ENCODE peak calls at places on chromosomes 5 and 9, in seven cellular contexts. One of them, this sample, is unnamed.

GRCh38 chr9:91817106-91817492 is 132.9 kb downstream of the ROR2 start:
- DNase-seq in H1: no peak
- DNase-seq in neuronal stem cell: no peak
- DNase-seq in mesenchymal stem cell: no peak
- DNase-seq in trophoblast cell: no peak
- DNase-seq in H9: no peak
- DNase-seq in mesendoderm: no peak
- DNase-seq in this sample: no peak

GRCh38 chr5:73265641-73266040 is 92.6 kb downstream of the TMEM174 start:
- DNase-seq in H9: no peak
- DNase-seq in mesendoderm: no peak
- DNase-seq in mesenchymal stem cell: no peak
- DNase-seq in trophoblast cell: peak
- DNase-seq in H1: no peak
- DNase-seq in neuronal stem cell: no peak
- DNase-seq in this sample: no peak

GRCh38 chr5:142475102-142475501 is 150.3 kb upstream of the SPRY4 start:
- DNase-seq in trophoblast cell: peak
- DNase-seq in H1: peak
- DNase-seq in mesendoderm: peak
- DNase-seq in neuronal stem cell: no peak
- DNase-seq in mesenchymal stem cell: no peak
- DNase-seq in H9: peak
- DNase-seq in this sample: no peak

GRCh38 chr9:137397675-137398423 is 25.1 kb downstream of the EXD3 start:
- DNase-seq in H9: no peak
- DNase-seq in trophoblast cell: no peak
- DNase-seq in mesendoderm: no peak
- DNase-seq in neuronal stem cell: no peak
- DNase-seq in H1: no peak
- DNase-seq in mesenchymal stem cell: no peak
- DNase-seq in this sample: no peak

GRCh38 chr9:76594764-76595410 is 135.9 kb downstream of the GCNT1 start:
- DNase-seq in mesenchymal stem cell: no peak
- DNase-seq in mesendoderm: peak
- DNase-seq in H1: peak
- DNase-seq in trophoblast cell: no peak
- DNase-seq in neuronal stem cell: no peak
- DNase-seq in H9: peak
- DNase-seq in this sample: no peak

GRCh38 chr9:20989923-20990341 is 41.5 kb downstream of the HACD4 start:
- DNase-seq in trophoblast cell: no peak
- DNase-seq in mesendoderm: no peak
- DNase-seq in H9: no peak
- DNase-seq in H1: no peak
- DNase-seq in neuronal stem cell: no peak
- DNase-seq in mesenchymal stem cell: no peak
- DNase-seq in this sample: no peak

GRCh38 chr5:135141303-135142268 is 107.6 kb upstream of the PITX1 start:
- DNase-seq in mesenchymal stem cell: peak
- DNase-seq in H9: no peak
- DNase-seq in neuronal stem cell: no peak
- DNase-seq in mesendoderm: no peak
- DNase-seq in H1: no peak
- DNase-seq in trophoblast cell: no peak
- DNase-seq in this sample: peak

GRCh38 chr9:107397076-107398049 is 92.2 kb downstream of the KLF4 start:
- DNase-seq in trophoblast cell: no peak
- DNase-seq in mesendoderm: no peak
- DNase-seq in H1: no peak
- DNase-seq in H9: no peak
- DNase-seq in neuronal stem cell: no peak
- DNase-seq in mesenchymal stem cell: no peak
- DNase-seq in this sample: peak

GRCh38 chr5:88826959-88827585 is 55.9 kb downstream of the MEF2C start:
- DNase-seq in neuronal stem cell: no peak
- DNase-seq in mesenchymal stem cell: peak
- DNase-seq in trophoblast cell: no peak
- DNase-seq in H9: peak
- DNase-seq in H1: no peak
- DNase-seq in mesendoderm: peak
- DNase-seq in this sample: peak

GRCh38 chr5:104081232-104081631 is 518.6 kb upstream of the NUDT12 start:
- DNase-seq in H1: no peak
- DNase-seq in H9: no peak
- DNase-seq in mesendoderm: no peak
- DNase-seq in mesenchymal stem cell: no peak
- DNase-seq in neuronal stem cell: no peak
- DNase-seq in trophoblast cell: no peak
- DNase-seq in this sample: no peak
- H3K18ac ChIP-seq in H1: no peak
- H3K18ac ChIP-seq in H9: no peak
- H3K18ac ChIP-seq in mesendoderm: no peak
- H3K18ac ChIP-seq in mesenchymal stem cell: no peak
- H3K18ac ChIP-seq in neuronal stem cell: no peak
- H3K18ac ChIP-seq in trophoblast cell: no peak
- H3K18ac ChIP-seq in this sample: no peak

DNA sequence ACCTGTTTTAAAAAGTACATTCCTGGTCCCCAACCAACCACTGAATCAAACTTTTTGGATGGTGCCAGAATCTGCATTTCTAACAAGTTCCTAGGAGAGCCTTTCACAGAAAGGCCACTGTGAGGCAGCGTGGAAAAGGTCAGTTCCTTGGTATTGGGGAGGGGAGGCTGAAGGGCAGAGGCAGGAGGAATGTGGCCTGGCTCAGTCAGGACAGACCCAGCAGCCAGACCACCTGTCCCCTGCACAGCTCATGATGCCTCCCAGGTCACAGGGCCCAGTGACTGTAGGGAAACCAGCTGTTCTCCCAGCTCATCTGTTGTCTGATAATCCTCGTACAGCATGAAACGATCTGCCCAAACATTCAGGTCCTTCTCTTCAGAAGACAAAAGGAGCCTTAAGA is 132.9 kb downstream of the LHFPL2 start:
- DNase-seq in mesenchymal stem cell: no peak
- DNase-seq in H1: no peak
- DNase-seq in mesendoderm: peak
- DNase-seq in neuronal stem cell: no peak
- DNase-seq in H9: no peak
- DNase-seq in trophoblast cell: no peak
- DNase-seq in this sample: no peak
- H3K23ac ChIP-seq in mesenchymal stem cell: no peak
- H3K23ac ChIP-seq in H1: no peak
- H3K23ac ChIP-seq in mesendoderm: no peak
- H3K23ac ChIP-seq in neuronal stem cell: no peak
- H3K23ac ChIP-seq in H9: no peak
- H3K23ac ChIP-seq in trophoblast cell: no peak
- H3K23ac ChIP-seq in this sample: peak

GRCh38 chr5:159330131-159330530 is at the start of gene IL12B:
- DNase-seq in mesenchymal stem cell: peak
- DNase-seq in H1: no peak
- DNase-seq in mesendoderm: no peak
- DNase-seq in neuronal stem cell: no peak
- DNase-seq in H9: no peak
- DNase-seq in trophoblast cell: no peak
- DNase-seq in this sample: peak
- H2BK5ac ChIP-seq in mesenchymal stem cell: no peak
- H2BK5ac ChIP-seq in H1: no peak
- H2BK5ac ChIP-seq in mesendoderm: no peak
- H2BK5ac ChIP-seq in neuronal stem cell: no peak
- H2BK5ac ChIP-seq in H9: no peak
- H2BK5ac ChIP-seq in trophoblast cell: no peak
- H2BK5ac ChIP-seq in this sample: no peak

GRCh38 chr9:89917861-89918260 is 313.0 kb downstream of the GADD45G start:
- DNase-seq in neuronal stem cell: no peak
- DNase-seq in H1: no peak
- DNase-seq in mesendoderm: no peak
- DNase-seq in H9: no peak
- DNase-seq in mesenchymal stem cell: no peak
- DNase-seq in trophoblast cell: no peak
- DNase-seq in this sample: no peak

GRCh38 chr9:89915187-89915586 is 310.4 kb downstream of the GADD45G start:
- DNase-seq in mesenchymal stem cell: no peak
- DNase-seq in trophoblast cell: no peak
- DNase-seq in H1: no peak
- DNase-seq in mesendoderm: no peak
- DNase-seq in neuronal stem cell: no peak
- DNase-seq in H9: no peak
- DNase-seq in this sample: no peak

GRCh38 chr9:89912605-89912953 is 307.8 kb downstream of the GADD45G start:
- DNase-seq in trophoblast cell: no peak
- DNase-seq in H1: no peak
- DNase-seq in mesenchymal stem cell: no peak
- DNase-seq in neuronal stem cell: no peak
- DNase-seq in H9: no peak
- DNase-seq in mesendoderm: no peak
- DNase-seq in this sample: no peak

GRCh38 chr9:89916001-89916635 is 311.3 kb downstream of the GADD45G start:
- DNase-seq in mesenchymal stem cell: no peak
- DNase-seq in H9: no peak
- DNase-seq in trophoblast cell: no peak
- DNase-seq in neuronal stem cell: no peak
- DNase-seq in H1: no peak
- DNase-seq in mesendoderm: peak
- DNase-seq in this sample: no peak

GRCh38 chr9:89911721-89912604 is 307.2 kb downstream of the GADD45G start:
- DNase-seq in H9: peak
- DNase-seq in trophoblast cell: no peak
- DNase-seq in mesendoderm: peak
- DNase-seq in neuronal stem cell: no peak
- DNase-seq in mesenchymal stem cell: peak
- DNase-seq in H1: no peak
- DNase-seq in this sample: peak
- H3K18ac ChIP-seq in H9: no peak
- H3K18ac ChIP-seq in trophoblast cell: no peak
- H3K18ac ChIP-seq in mesendoderm: no peak
- H3K18ac ChIP-seq in neuronal stem cell: no peak
- H3K18ac ChIP-seq in mesenchymal stem cell: no peak
- H3K18ac ChIP-seq in H1: no peak
- H3K18ac ChIP-seq in this sample: no peak

DNA sequence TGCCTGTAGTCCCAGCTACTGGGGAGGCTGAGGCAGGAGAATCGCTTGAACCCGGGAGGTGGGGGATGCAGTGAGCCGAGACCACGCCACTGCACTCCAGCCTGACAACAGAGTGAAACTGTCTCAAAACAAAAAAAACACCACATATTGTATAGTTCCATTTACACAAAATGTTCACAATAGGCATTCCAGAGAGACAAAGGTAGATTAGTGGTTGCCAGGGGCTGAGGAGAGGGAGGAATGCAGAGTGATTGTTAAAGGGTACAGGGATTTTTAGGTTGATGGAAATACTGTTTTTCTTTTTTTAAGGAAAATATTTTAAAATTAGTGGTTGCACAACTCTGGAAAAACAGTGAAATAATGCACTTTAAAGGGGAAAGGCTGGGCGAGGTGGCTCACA is 19.6 kb downstream of the ETF1 start:
- DNase-seq in trophoblast cell: no peak
- DNase-seq in H9: no peak
- DNase-seq in mesendoderm: no peak
- DNase-seq in mesenchymal stem cell: no peak
- DNase-seq in H1: no peak
- DNase-seq in neuronal stem cell: peak
- DNase-seq in this sample: no peak
- H3K23ac ChIP-seq in trophoblast cell: no peak
- H3K23ac ChIP-seq in H9: no peak
- H3K23ac ChIP-seq in mesendoderm: no peak
- H3K23ac ChIP-seq in mesenchymal stem cell: no peak
- H3K23ac ChIP-seq in H1: no peak
- H3K23ac ChIP-seq in neuronal stem cell: no peak
- H3K23ac ChIP-seq in this sample: no peak

DNA sequence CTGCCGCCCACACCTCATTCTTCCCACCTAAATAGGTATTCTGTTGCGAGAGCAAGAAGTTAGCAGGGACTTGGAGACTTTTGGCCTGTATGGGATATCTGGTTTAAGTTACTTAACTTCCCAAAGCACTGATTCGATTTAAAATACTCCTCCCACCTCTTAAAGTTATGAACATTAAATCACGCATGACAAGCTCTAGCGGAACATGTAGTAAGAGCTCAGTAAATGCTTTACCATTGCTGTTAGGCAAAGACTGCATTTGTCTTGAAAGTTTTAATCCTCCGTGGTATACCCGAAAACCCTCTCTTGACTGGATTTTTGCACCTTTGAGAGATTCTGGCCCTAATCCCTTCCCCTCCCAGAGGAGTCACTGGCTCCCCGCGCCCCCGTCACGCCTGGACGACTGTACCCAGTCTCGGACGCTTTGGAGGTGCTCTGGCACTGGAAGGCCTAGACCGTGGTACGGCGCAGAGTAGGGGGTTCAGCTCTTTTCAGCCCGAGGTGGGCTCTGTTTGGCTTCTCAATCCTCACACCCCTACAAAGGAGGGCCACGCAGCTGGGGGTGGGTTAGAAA is 4.4 kb downstream of the GDNF start:
- DNase-seq in mesenchymal stem cell: no peak
- DNase-seq in mesendoderm: no peak
- DNase-seq in H1: no peak
- DNase-seq in trophoblast cell: no peak
- DNase-seq in neuronal stem cell: no peak
- DNase-seq in H9: no peak
- DNase-seq in this sample: no peak
- H2BK5ac ChIP-seq in mesenchymal stem cell: no peak
- H2BK5ac ChIP-seq in mesendoderm: no peak
- H2BK5ac ChIP-seq in H1: no peak
- H2BK5ac ChIP-seq in trophoblast cell: peak
- H2BK5ac ChIP-seq in neuronal stem cell: no peak
- H2BK5ac ChIP-seq in H9: no peak
- H2BK5ac ChIP-seq in this sample: no peak

GRCh38 chr9:974993-975739 is 1.3 kb upstream of the DMRT3 start:
- DNase-seq in H9: peak
- DNase-seq in trophoblast cell: no peak
- DNase-seq in H1: peak
- DNase-seq in mesenchymal stem cell: no peak
- DNase-seq in mesendoderm: peak
- DNase-seq in neuronal stem cell: no peak
- DNase-seq in this sample: no peak

GRCh38 chr9:972512-973294 is 3.8 kb upstream of the DMRT3 start:
- DNase-seq in H9: peak
- DNase-seq in trophoblast cell: no peak
- DNase-seq in mesendoderm: no peak
- DNase-seq in neuronal stem cell: no peak
- DNase-seq in mesenchymal stem cell: no peak
- DNase-seq in H1: peak
- DNase-seq in this sample: no peak

GRCh38 chr9:971901-972511 is 4.4 kb upstream of the DMRT3 start:
- DNase-seq in H9: peak
- DNase-seq in mesendoderm: peak
- DNase-seq in trophoblast cell: no peak
- DNase-seq in H1: peak
- DNase-seq in mesenchymal stem cell: no peak
- DNase-seq in neuronal stem cell: peak
- DNase-seq in this sample: no peak

GRCh38 chr9:974064-974992 is 2.1 kb upstream of the DMRT3 start:
- DNase-seq in H9: no peak
- DNase-seq in trophoblast cell: no peak
- DNase-seq in mesendoderm: no peak
- DNase-seq in H1: no peak
- DNase-seq in neuronal stem cell: peak
- DNase-seq in mesenchymal stem cell: no peak
- DNase-seq in this sample: no peak

GRCh38 chr9:973295-973842 is 3.1 kb upstream of the DMRT3 start:
- DNase-seq in mesenchymal stem cell: no peak
- DNase-seq in neuronal stem cell: no peak
- DNase-seq in trophoblast cell: no peak
- DNase-seq in mesendoderm: peak
- DNase-seq in H1: no peak
- DNase-seq in H9: no peak
- DNase-seq in this sample: no peak
- H3K18ac ChIP-seq in mesenchymal stem cell: no peak
- H3K18ac ChIP-seq in neuronal stem cell: peak
- H3K18ac ChIP-seq in trophoblast cell: no peak
- H3K18ac ChIP-seq in mesendoderm: no peak
- H3K18ac ChIP-seq in H1: no peak
- H3K18ac ChIP-seq in H9: no peak
- H3K18ac ChIP-seq in this sample: no peak

GRCh38 chr5:112967520-112968083 is 9.0 kb upstream of the DCP2 start:
- DNase-seq in neuronal stem cell: no peak
- DNase-seq in trophoblast cell: no peak
- DNase-seq in H9: no peak
- DNase-seq in mesenchymal stem cell: no peak
- DNase-seq in H1: no peak
- DNase-seq in mesendoderm: no peak
- DNase-seq in this sample: no peak
- H3K23ac ChIP-seq in neuronal stem cell: no peak
- H3K23ac ChIP-seq in trophoblast cell: no peak
- H3K23ac ChIP-seq in H9: no peak
- H3K23ac ChIP-seq in mesenchymal stem cell: no peak
- H3K23ac ChIP-seq in H1: no peak
- H3K23ac ChIP-seq in mesendoderm: no peak
- H3K23ac ChIP-seq in this sample: no peak